ENCODE peak calls at places on chromosome 13, in nine cellular contexts. F is NCI-H510A treated with DMSO at 0.1 percent for 48 hours; A is sigmoid colon; U is stimulated activated CD4-positive, alpha-beta T cell treated with anti-CD3 and anti-CD28 coated beads, Interleukin-2, amount 100 ng/mL, for 24 hours; K is cortex of kidney; L is spleen; X is activated T-helper 2 cell treated with anti-CD3 and anti-CD28 coated beads, Interferon-gamma antibody, Interleukin-2, Interleukin-4, amounts not matched to agents 10 μg/mL and 5 μg/mL and 100 μg/mL, durations not matched to agents 14 hours and 24 hours and 36 hours; C is NCI-H1092; M is activated T-helper 1 cell treated with anti-CD3 and anti-CD28 coated beads, Interleukin-2, amount 50 U/mL, for 16 hours. Y is an unnamed sample.

GRCh38 chr13:97582170-97582569 is 148.2 kb downstream of the RAP2A start:
- DNase-seq in F (no peak), A (no peak), U (no peak), K (no peak), L (no peak), X (no peak), C (no peak), M (no peak), Y (no peak)

GRCh38 chr13:39144941-39145533 is 106.8 kb downstream of the NHLRC3 start:
- DNase-seq in F (no peak), A (peak; percentile 77), U (peak; percentile 26), K (no peak), L (no peak), X (no peak), C (peak; percentile 6), M (no peak), Y (no peak)

GRCh38 chr13:84192125-84192524 is 309.9 kb upstream of the SLITRK1 start:
- DNase-seq in F (no peak), A (no peak), U (no peak), K (no peak), L (no peak), X (no peak), C (no peak), M (no peak), Y (no peak)

GRCh38 chr13:76730220-76730619 is 156.0 kb downstream of the KCTD12 start:
- DNase-seq in F (no peak), A (no peak), U (no peak), K (no peak), L (no peak), X (no peak), C (no peak), M (no peak), Y (no peak)

GRCh38 chr13:93080587-93080986 is 146.0 kb upstream of the GPC6 start:
- DNase-seq in F (peak; percentile 43), A (no peak), U (no peak), K (no peak), L (no peak), X (no peak), C (no peak), M (no peak), Y (no peak)

GRCh38 chr13:73748404-73748803 is 385.8 kb downstream of the KLF12 start:
- DNase-seq in F (no peak), A (no peak), U (no peak), K (no peak), L (no peak), X (no peak), C (no peak), M (no peak), Y (no peak)

GRCh38 chr13:42486711-42487198 is 87.2 kb upstream of the TNFSF11 start:
- DNase-seq in F (no peak), A (no peak), U (no peak), K (no peak), L (no peak), X (no peak), C (no peak), M (no peak), Y (no peak)

GRCh38 chr13:39590466-39591036 is 12.4 kb downstream of the LHFPL6 start:
- DNase-seq in F (no peak), A (no peak), U (no peak), K (no peak), L (no peak), X (no peak), C (no peak), M (no peak), Y (no peak)

GRCh38 chr13:77533875-77534788 is 1.4 kb upstream of the SCEL start:
- DNase-seq in F (peak; percentile 60), A (no peak), U (no peak), K (no peak), L (no peak), X (no peak), C (no peak), M (no peak), Y (no peak)

GRCh38 chr13:50911937-50912624 is 2.5 kb downstream of the RNASEH2B start:
- DNase-seq in F (peak; percentile 81), A (peak; percentile 91), U (peak; percentile 96), K (no peak), L (peak; percentile 96), X (peak; percentile 88), C (peak; percentile 79), M (peak; percentile 74), Y (no peak)

GRCh38 chr13:40540707-40541044 is 125.8 kb downstream of the FOXO1 start:
- DNase-seq in F (no peak), A (no peak), U (no peak), K (no peak), L (no peak), X (no peak), C (no peak), M (no peak), Y (no peak)

GRCh38 chr13:33188093-33188882 is 97.3 kb downstream of the STARD13 start:
- DNase-seq in F (no peak), A (no peak), U (no peak), K (no peak), L (no peak), X (no peak), C (no peak), M (no peak), Y (no peak)

GRCh38 chr13:100269837-100270236 is 180.9 kb downstream of the PCCA start:
- DNase-seq in F (no peak), A (peak; percentile 71), U (no peak), K (no peak), L (no peak), X (no peak), C (no peak), M (no peak), Y (no peak)

GRCh38 chr13:70994204-70994603 is 872.8 kb downstream of the DACH1 start:
- DNase-seq in F (no peak), A (no peak), U (no peak), K (no peak), L (no peak), X (no peak), C (no peak), M (no peak), Y (no peak)

GRCh38 chr13:23081246-23081645 is 99.5 kb upstream of the SGCG start:
- DNase-seq in F (no peak), A (no peak), U (no peak), K (no peak), L (no peak), X (no peak), C (no peak), M (no peak), Y (no peak)

GRCh38 chr13:40622246-40622645 is 44.2 kb downstream of the FOXO1 start:
- DNase-seq in F (no peak), A (no peak), U (no peak), K (no peak), L (no peak), X (no peak), C (no peak), M (no peak), Y (no peak)

GRCh38 chr13:110126391-110126961 is 180.5 kb downstream of the COL4A1 start:
- DNase-seq in F (peak; percentile 65), A (peak; percentile 82), U (no peak), K (no peak), L (no peak), X (no peak), C (no peak), M (no peak), Y (no peak)

GRCh38 chr13:105972306-105972721 is 563.1 kb downstream of the EFNB2 start:
- DNase-seq in F (no peak), A (no peak), U (no peak), K (no peak), L (no peak), X (no peak), C (no peak), M (no peak), Y (no peak)

GRCh38 chr13:75913925-75914324 is 277.8 kb downstream of the LMO7 start:
- DNase-seq in F (no peak), A (no peak), U (no peak), K (no peak), L (no peak), X (no peak), C (no peak), M (no peak), Y (no peak)

GRCh38 chr13:34911159-34911558 is 30.9 kb upstream of the NBEA start:
- DNase-seq in F (no peak), A (no peak), U (no peak), K (no peak), L (no peak), X (no peak), C (no peak), M (no peak), Y (no peak)

GRCh38 chr13:52377898-52378297 is 28.1 kb downstream of the THSD1 start:
- DNase-seq in F (no peak), A (no peak), U (no peak), K (no peak), L (no peak), X (no peak), C (no peak), M (no peak), Y (no peak)

GRCh38 chr13:60572003-60572792 is 175.2 kb downstream of the TDRD3 start:
- DNase-seq in F (no peak), A (no peak), U (no peak), K (no peak), L (no peak), X (no peak), C (no peak), M (no peak), Y (no peak)

GRCh38 chr13:46575843-46576242 is 22.9 kb downstream of the LRCH1 start:
- DNase-seq in F (no peak), A (no peak), U (no peak), K (no peak), L (no peak), X (no peak), C (no peak), M (no peak), Y (no peak)

GRCh38 chr13:59356607-59357006 is 807.1 kb downstream of the DIAPH3 start:
- DNase-seq in F (no peak), A (peak; percentile 88), U (no peak), K (no peak), L (peak; percentile 84), X (no peak), C (peak; percentile 82), M (no peak), Y (no peak)

GRCh38 chr13:23518231-23518630 is 52.0 kb upstream of the TNFRSF19 start:
- DNase-seq in F (peak; percentile 15), A (no peak), U (no peak), K (no peak), L (no peak), X (no peak), C (no peak), M (no peak), Y (no peak)

GRCh38 chr13:34300559-34300958 is 482.6 kb downstream of the RFC3 start:
- DNase-seq in F (peak; percentile 8), A (no peak), U (no peak), K (no peak), L (no peak), X (no peak), C (no peak), M (no peak), Y (no peak)

GRCh38 chr13:36920612-36921185 is 661 bp upstream of the SMAD9 start:
- DNase-seq in F (no peak), A (no peak), U (no peak), K (no peak), L (no peak), X (no peak), C (no peak), M (no peak), Y (no peak)

GRCh38 chr13:96003304-96003703 is 49.9 kb downstream of the UGGT2 start:
- DNase-seq in F (no peak), A (no peak), U (no peak), K (no peak), L (no peak), X (no peak), C (no peak), M (no peak), Y (no peak)

GRCh38 chr13:93386191-93386590 is 159.6 kb downstream of the GPC6 start:
- DNase-seq in F (no peak), A (no peak), U (no peak), K (no peak), L (no peak), X (no peak), C (no peak), M (no peak), Y (no peak)

GRCh38 chr13:46297338-46297737 is 85.6 kb downstream of the LRRC63 start:
- DNase-seq in F (no peak), A (no peak), U (no peak), K (no peak), L (no peak), X (no peak), C (no peak), M (no peak), Y (no peak)

GRCh38 chr13:100725472-100725871 is 50.9 kb upstream of the TMTC4 start:
- DNase-seq in F (no peak), A (no peak), U (no peak), K (no peak), L (no peak), X (no peak), C (no peak), M (no peak), Y (no peak)